ENCODE peak calls at places on chromosomes 4 and X, in seven cellular contexts. R is endothelial cell of umbilical vein, S is heart left ventricle, Y is testis, D is adrenal gland, V is esophagus squamous epithelium, O is Peyer's patch. Z is an unnamed sample.

GRCh38 chr4:142324572-142324971 is 521.5 kb downstream of the INPP4B start:
- DNase-seq in R (no peak), S (no peak), Y (no peak), D (no peak), V (no peak), O (no peak), Z (no peak)

GRCh38 chr4:1288786-1289185 is 905 bp upstream of the MAEA start:
- DNase-seq in R (no peak), S (no peak), Y (no peak), D (no peak), V (no peak), O (no peak), Z (no peak)

GRCh38 chr4:25913056-25913850 is 767 bp upstream of the SMIM20 start:
- DNase-seq in R (peak; percentile 15), S (peak; percentile 72), Y (peak; percentile 30), D (peak; percentile 22), V (peak; percentile 8), O (peak; percentile 85), Z (peak; percentile 31)

GRCh38 chr4:1477045-1477905 is 71.0 kb upstream of the NKX1-1 start:
- DNase-seq in R (no peak), S (no peak), Y (no peak), D (no peak), V (no peak), O (no peak), Z (no peak)

GRCh38 chrX:120213438-120214265 is 37.0 kb upstream of the ZBTB33 start:
- DNase-seq in R (peak; percentile 67), S (no peak), Y (peak; percentile 75), D (peak; percentile 61), V (no peak), O (peak; percentile 44), Z (peak; percentile 67)

GRCh38 chrX:110509778-110510510 is 151.3 kb downstream of the RTL9 start:
- DNase-seq in R (no peak), S (no peak), Y (no peak), D (no peak), V (no peak), O (no peak), Z (no peak)

GRCh38 chr4:145808848-145809512 is 129.0 kb downstream of the C4orf51 start:
- DNase-seq in R (no peak), S (no peak), Y (no peak), D (no peak), V (no peak), O (no peak), Z (no peak)

GRCh38 chr4:70177117-70177516 is 18.4 kb upstream of the ODAM start:
- DNase-seq in R (no peak), S (no peak), Y (no peak), D (no peak), V (no peak), O (no peak), Z (no peak)

GRCh38 chr4:6912412-6912811 is 2.8 kb downstream of the TBC1D14 start:
- DNase-seq in R (no peak), S (no peak), Y (no peak), D (peak; percentile 71), V (no peak), O (peak; percentile 25), Z (no peak)

GRCh38 chrX:154396948-154397887 is 959 bp upstream of the RPL10 start:
- DNase-seq in R (peak; percentile 61), S (peak; percentile 85), Y (peak; percentile 55), D (peak; percentile 69), V (no peak), O (peak; percentile 62), Z (peak; percentile 73)
- TF ChIP-seq POLR2A in R (no peak), S (no peak), Y (no peak), D (no peak), V (no peak), O (peak; percentile 36), Z (no peak)

DNA sequence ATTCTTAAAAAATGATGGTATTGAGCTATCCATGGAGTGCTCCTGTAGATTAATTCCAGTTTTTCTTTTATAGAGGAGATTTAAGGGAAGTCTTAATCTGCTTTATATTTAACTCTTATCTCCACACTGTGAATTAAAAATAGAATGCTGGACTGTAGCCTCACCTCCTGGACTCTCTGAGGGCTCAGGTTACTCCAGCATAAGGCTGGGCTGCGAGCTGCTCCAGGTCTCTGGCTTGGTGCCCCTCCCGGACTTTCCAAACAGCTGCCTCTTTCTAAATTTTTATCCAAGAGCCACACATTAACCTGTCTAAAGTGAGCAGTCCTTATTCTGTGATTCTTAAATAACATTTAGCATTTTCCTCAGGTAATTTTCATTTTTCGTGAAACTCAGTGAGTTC is 218.7 kb upstream of the JADE1 start:
- DNase-seq in R (no peak), S (no peak), Y (no peak), D (peak; percentile 34), V (no peak), O (no peak), Z (peak; percentile 73)
- TF ChIP-seq POLR2A in R (no peak), S (no peak), Y (no peak), D (no peak), V (no peak), O (no peak), Z (no peak)

GRCh38 chr4:150647008-150647407 is 65.1 kb downstream of the MAB21L2 start:
- DNase-seq in R (no peak), S (no peak), Y (no peak), D (no peak), V (no peak), O (no peak), Z (no peak)
- TF ChIP-seq POLR2A in R (no peak), S (no peak), Y (no peak), D (no peak), V (no peak), O (no peak), Z (no peak)

GRCh38 chr4:186725422-186726149 is 1.9 kb upstream of the FAT1 start:
- DNase-seq in R (peak; percentile 43), S (peak; percentile 84), Y (peak; percentile 90), D (no peak), V (no peak), O (no peak), Z (peak; percentile 81)

GRCh38 chr4:186722856-186723206 is 825 bp downstream of the FAT1 start:
- DNase-seq in R (no peak), S (no peak), Y (no peak), D (no peak), V (no peak), O (no peak), Z (no peak)

GRCh38 chr4:186724048-186724860 is 598 bp upstream of the FAT1 start:
- DNase-seq in R (no peak), S (peak; percentile 76), Y (peak; percentile 49), D (no peak), V (no peak), O (no peak), Z (peak; percentile 64)

GRCh38 chr4:186724861-186725419 is 1.3 kb upstream of the FAT1 start:
- DNase-seq in R (peak; percentile 25), S (no peak), Y (no peak), D (no peak), V (no peak), O (no peak), Z (no peak)

GRCh38 chr4:186723207-186724047 is at the start of gene FAT1:
- DNase-seq in R (peak; percentile 43), S (peak; percentile 78), Y (peak; percentile 75), D (peak; percentile 23), V (no peak), O (no peak), Z (peak; percentile 72)
- TF ChIP-seq POLR2A in R (no peak), S (no peak), Y (no peak), D (no peak), V (no peak), O (peak; percentile 47), Z (no peak)

Z was measured in stomach.